ENCODE peak calls at places on chromosomes 3 and 15, in four cellular contexts. One of them, this sample, is unnamed.

GRCh38 chr15:94272251-94272898 is 41.0 kb downstream of the MCTP2 start:
- DNase-seq in uterus: no peak
- DNase-seq in glutamatergic neuron: no peak
- DNase-seq in mucosa of descending colon: no peak
- DNase-seq in this sample: no peak

GRCh38 chr3:149325581-149325980 is 7.9 kb downstream of the TM4SF18 start:
- DNase-seq in uterus: no peak
- DNase-seq in glutamatergic neuron: no peak
- DNase-seq in mucosa of descending colon: no peak
- DNase-seq in this sample: no peak

GRCh38 chr15:58361291-58361759 is 70.5 kb upstream of the LIPC start:
- DNase-seq in uterus: no peak
- DNase-seq in glutamatergic neuron: no peak
- DNase-seq in mucosa of descending colon: no peak
- DNase-seq in this sample: no peak

GRCh38 chr15:45551691-45552090 is 29.1 kb upstream of the SLC30A4 start:
- DNase-seq in uterus: no peak
- DNase-seq in glutamatergic neuron: no peak
- DNase-seq in mucosa of descending colon: no peak
- DNase-seq in this sample: no peak

GRCh38 chr3:54836876-54837275 is 91.0 kb downstream of the LRTM1 start:
- DNase-seq in uterus: no peak
- DNase-seq in glutamatergic neuron: no peak
- DNase-seq in mucosa of descending colon: no peak
- DNase-seq in this sample: no peak

GRCh38 chr3:119681279-119681678 is 4.1 kb upstream of the COX17 start:
- DNase-seq in uterus: no peak
- DNase-seq in glutamatergic neuron: no peak
- DNase-seq in mucosa of descending colon: no peak
- DNase-seq in this sample: no peak

GRCh38 chr15:64901914-64902313 is 9.8 kb upstream of the ANKDD1A start:
- DNase-seq in uterus: no peak
- DNase-seq in glutamatergic neuron: no peak
- DNase-seq in mucosa of descending colon: no peak
- DNase-seq in this sample: no peak

GRCh38 chr3:165607221-165607620 is 230.0 kb downstream of the BCHE start:
- DNase-seq in uterus: no peak
- DNase-seq in glutamatergic neuron: no peak
- DNase-seq in mucosa of descending colon: no peak
- DNase-seq in this sample: no peak

GRCh38 chr3:177973241-177973840 is 562.9 kb upstream of the KCNMB2 start:
- DNase-seq in uterus: no peak
- DNase-seq in glutamatergic neuron: no peak
- DNase-seq in mucosa of descending colon: no peak
- DNase-seq in this sample: no peak

GRCh38 chr3:169846458-169847193 is 23.1 kb downstream of the LRRC31 start:
- DNase-seq in uterus: no peak
- DNase-seq in glutamatergic neuron: no peak
- DNase-seq in mucosa of descending colon: no peak
- DNase-seq in this sample: no peak

GRCh38 chr15:70382009-70382749 is 284.5 kb upstream of the TLE3 start:
- DNase-seq in uterus: no peak
- DNase-seq in glutamatergic neuron: no peak
- DNase-seq in mucosa of descending colon: no peak
- DNase-seq in this sample: no peak

GRCh38 chr3:43181202-43181910 is 75.5 kb upstream of the POMGNT2 start:
- DNase-seq in uterus: no peak
- DNase-seq in glutamatergic neuron: no peak
- DNase-seq in mucosa of descending colon: peak
- DNase-seq in this sample: no peak

GRCh38 chr15:74458473-74458872 is 2.5 kb downstream of the UBL7 start:
- DNase-seq in uterus: no peak
- DNase-seq in glutamatergic neuron: no peak
- DNase-seq in mucosa of descending colon: no peak
- DNase-seq in this sample: no peak

GRCh38 chr3:80983753-80984152 is 777.7 kb downstream of the GBE1 start:
- DNase-seq in uterus: no peak
- DNase-seq in glutamatergic neuron: no peak
- DNase-seq in mucosa of descending colon: no peak
- DNase-seq in this sample: no peak

GRCh38 chr3:177478170-177478859 is 281.0 kb upstream of the TBL1XR1 start:
- DNase-seq in uterus: peak
- DNase-seq in glutamatergic neuron: no peak
- DNase-seq in mucosa of descending colon: no peak
- DNase-seq in this sample: peak

GRCh38 chr3:159130108-159130507 is 328.3 kb downstream of the MFSD1 start:
- DNase-seq in uterus: no peak
- DNase-seq in glutamatergic neuron: peak
- DNase-seq in mucosa of descending colon: no peak
- DNase-seq in this sample: no peak

GRCh38 chr3:55490194-55490913 is 3.2 kb upstream of the WNT5A start:
- DNase-seq in uterus: no peak
- DNase-seq in glutamatergic neuron: no peak
- DNase-seq in mucosa of descending colon: no peak
- DNase-seq in this sample: no peak

DNA sequence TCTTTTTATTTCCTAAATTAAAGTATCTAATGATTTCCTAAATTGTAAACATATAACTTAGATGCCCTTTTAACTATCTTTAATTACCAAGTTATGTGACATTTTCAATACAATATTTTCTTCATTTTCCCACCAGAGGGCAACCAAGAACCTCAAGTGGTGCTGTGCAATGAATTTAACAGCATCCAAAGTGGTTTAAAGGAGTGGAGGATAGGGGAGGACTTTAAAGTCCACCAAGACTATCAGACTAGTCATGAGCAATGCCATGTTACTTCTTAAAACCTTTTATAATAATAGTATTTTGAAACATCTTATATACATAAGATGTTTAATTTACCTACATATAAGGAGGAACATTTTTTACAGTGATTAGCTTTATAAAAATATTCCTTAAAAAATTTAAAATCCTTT is 74.4 kb downstream of the DLG1 start:
- DNase-seq in uterus: no peak
- DNase-seq in glutamatergic neuron: no peak
- DNase-seq in mucosa of descending colon: no peak
- DNase-seq in this sample: no peak
- TF ChIP-seq CTCF in uterus: peak
- TF ChIP-seq CTCF in glutamatergic neuron: peak
- TF ChIP-seq CTCF in mucosa of descending colon: no peak
- TF ChIP-seq CTCF in this sample: peak

DNA sequence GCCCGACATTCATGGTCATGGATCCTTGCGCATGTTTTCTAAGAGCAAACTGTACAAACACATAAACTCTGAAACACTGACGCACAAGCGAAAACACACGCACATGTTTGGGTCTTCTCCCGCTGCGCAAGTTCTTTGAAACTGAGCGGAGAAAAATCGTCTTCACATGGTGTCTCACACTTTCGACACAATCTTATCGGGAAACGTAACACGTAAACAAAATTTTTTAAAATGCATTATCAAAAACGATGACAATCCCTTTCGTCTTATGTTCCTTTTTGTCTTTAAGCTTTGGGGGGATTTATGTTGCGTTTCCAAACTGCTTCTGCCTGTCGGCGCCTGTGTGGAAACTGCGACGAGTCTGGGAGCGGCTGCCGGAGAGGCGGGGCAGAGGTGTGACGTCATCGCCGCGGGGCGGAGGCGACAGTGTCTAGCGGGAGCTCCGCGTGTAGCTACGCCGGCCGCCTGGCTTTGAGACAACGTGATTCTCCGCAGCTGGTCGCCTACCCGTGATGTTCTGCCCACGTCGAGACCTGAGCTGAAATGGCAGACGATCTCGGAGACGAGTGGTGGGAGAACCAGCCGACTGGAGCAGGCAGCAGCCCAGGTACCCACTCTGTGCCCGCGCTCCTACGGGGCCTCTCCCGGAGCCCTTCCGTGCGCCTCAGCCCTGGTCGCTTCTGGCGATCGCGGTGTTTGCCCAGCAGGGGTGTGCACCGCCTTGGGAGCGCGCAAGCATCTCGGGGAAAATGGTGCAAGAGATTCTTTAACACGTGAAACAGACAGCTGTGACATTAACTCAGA is at the start of gene CMSS1:
- DNase-seq in uterus: peak
- DNase-seq in glutamatergic neuron: peak
- DNase-seq in mucosa of descending colon: peak
- DNase-seq in this sample: peak
- TF ChIP-seq CTCF in uterus: peak
- TF ChIP-seq CTCF in glutamatergic neuron: no peak
- TF ChIP-seq CTCF in mucosa of descending colon: peak
- TF ChIP-seq CTCF in this sample: no peak

GRCh38 chr15:60272623-60273022 is 125.2 kb downstream of the ANXA2 start:
- DNase-seq in uterus: no peak
- DNase-seq in glutamatergic neuron: no peak
- DNase-seq in mucosa of descending colon: no peak
- DNase-seq in this sample: no peak
- TF ChIP-seq CTCF in uterus: no peak
- TF ChIP-seq CTCF in glutamatergic neuron: no peak
- TF ChIP-seq CTCF in mucosa of descending colon: no peak
- TF ChIP-seq CTCF in this sample: no peak

GRCh38 chr15:89776274-89777072 is at the start of gene MESP2:
- DNase-seq in uterus: peak
- DNase-seq in glutamatergic neuron: peak
- DNase-seq in mucosa of descending colon: peak
- DNase-seq in this sample: peak
- TF ChIP-seq CTCF in uterus: peak
- TF ChIP-seq CTCF in glutamatergic neuron: peak
- TF ChIP-seq CTCF in mucosa of descending colon: peak
- TF ChIP-seq CTCF in this sample: peak

GRCh38 chr3:157131861-157132260 is 28.1 kb downstream of the CCNL1 start:
- DNase-seq in uterus: no peak
- DNase-seq in glutamatergic neuron: no peak
- DNase-seq in mucosa of descending colon: no peak
- DNase-seq in this sample: no peak

GRCh38 chr3:157130138-157130880 is 29.6 kb downstream of the CCNL1 start:
- DNase-seq in uterus: peak
- DNase-seq in glutamatergic neuron: peak
- DNase-seq in mucosa of descending colon: peak
- DNase-seq in this sample: no peak

GRCh38 chr3:157129782-157130137 is 30.2 kb downstream of the CCNL1 start:
- DNase-seq in uterus: peak
- DNase-seq in glutamatergic neuron: no peak
- DNase-seq in mucosa of descending colon: peak
- DNase-seq in this sample: no peak

GRCh38 chr3:157132341-157132740 is 27.6 kb downstream of the CCNL1 start:
- DNase-seq in uterus: no peak
- DNase-seq in glutamatergic neuron: no peak
- DNase-seq in mucosa of descending colon: no peak
- DNase-seq in this sample: no peak

GRCh38 chr3:157130881-157131251 is 29.1 kb downstream of the CCNL1 start:
- DNase-seq in uterus: no peak
- DNase-seq in glutamatergic neuron: no peak
- DNase-seq in mucosa of descending colon: no peak
- DNase-seq in this sample: no peak
- TF ChIP-seq CTCF in uterus: no peak
- TF ChIP-seq CTCF in glutamatergic neuron: peak
- TF ChIP-seq CTCF in mucosa of descending colon: no peak
- TF ChIP-seq CTCF in this sample: no peak

GRCh38 chr15:68042855-68043222 is 11.3 kb upstream of the PIAS1 start:
- DNase-seq in uterus: no peak
- DNase-seq in glutamatergic neuron: no peak
- DNase-seq in mucosa of descending colon: no peak
- DNase-seq in this sample: no peak
- TF ChIP-seq CTCF in uterus: no peak
- TF ChIP-seq CTCF in glutamatergic neuron: no peak
- TF ChIP-seq CTCF in mucosa of descending colon: no peak
- TF ChIP-seq CTCF in this sample: no peak

GRCh38 chr15:40936709-40937666 is 7.8 kb downstream of the DLL4 start:
- DNase-seq in uterus: no peak
- DNase-seq in glutamatergic neuron: no peak
- DNase-seq in mucosa of descending colon: no peak
- DNase-seq in this sample: no peak
- TF ChIP-seq CTCF in uterus: no peak
- TF ChIP-seq CTCF in glutamatergic neuron: no peak
- TF ChIP-seq CTCF in mucosa of descending colon: no peak
- TF ChIP-seq CTCF in this sample: no peak

GRCh38 chr3:10772230-10773161 is 43.5 kb upstream of the SLC6A11 start:
- DNase-seq in uterus: no peak
- DNase-seq in glutamatergic neuron: peak
- DNase-seq in mucosa of descending colon: no peak
- DNase-seq in this sample: no peak
- TF ChIP-seq CTCF in uterus: no peak
- TF ChIP-seq CTCF in glutamatergic neuron: no peak
- TF ChIP-seq CTCF in mucosa of descending colon: no peak
- TF ChIP-seq CTCF in this sample: no peak

DNA sequence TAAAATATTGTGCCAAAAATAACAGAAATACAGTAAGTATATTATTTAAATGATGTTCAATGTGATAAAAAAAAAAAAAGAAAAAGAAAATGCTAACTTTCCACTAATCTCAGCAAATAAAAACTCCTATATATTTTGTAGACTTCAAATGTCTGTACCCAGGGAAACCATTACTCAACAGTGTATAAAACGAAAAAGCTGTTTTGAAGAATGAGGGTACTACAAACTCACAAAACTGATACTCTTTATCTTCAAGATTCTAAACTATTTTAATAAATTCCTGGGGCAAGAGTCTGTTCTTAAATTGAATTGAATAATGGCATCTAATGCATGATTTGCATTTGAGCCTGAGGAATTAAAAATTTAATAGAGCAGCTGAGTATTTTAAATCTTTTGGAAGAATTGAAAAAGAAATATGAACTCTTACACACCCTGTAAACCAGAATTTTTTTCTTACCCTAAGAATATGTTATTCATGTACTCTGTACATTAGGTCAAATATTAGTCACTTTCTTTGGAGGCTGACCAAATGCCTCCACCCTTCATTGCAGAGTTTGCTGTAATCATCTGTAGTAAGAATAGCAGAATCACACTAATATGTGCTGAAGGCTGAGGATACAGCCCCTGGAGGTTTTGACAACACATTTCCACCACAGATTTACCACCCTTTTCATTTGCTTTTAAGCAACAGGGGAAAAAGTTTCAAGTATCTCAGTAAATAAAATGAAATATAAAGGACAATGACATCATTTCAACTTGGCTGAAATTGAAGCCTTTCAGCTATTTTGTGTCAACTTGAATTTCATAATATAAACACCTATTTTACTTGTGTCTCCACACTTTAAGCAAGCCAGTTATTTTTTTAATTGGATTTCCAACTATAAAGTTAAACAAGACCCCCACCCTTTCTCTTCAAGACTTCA is 79.7 kb downstream of the FBN1 start:
- DNase-seq in uterus: no peak
- DNase-seq in glutamatergic neuron: no peak
- DNase-seq in mucosa of descending colon: no peak
- DNase-seq in this sample: no peak
- TF ChIP-seq CTCF in uterus: no peak
- TF ChIP-seq CTCF in glutamatergic neuron: no peak
- TF ChIP-seq CTCF in mucosa of descending colon: no peak
- TF ChIP-seq CTCF in this sample: no peak

GRCh38 chr3:61761694-61762430 is 200.5 kb downstream of the PTPRG start:
- DNase-seq in uterus: no peak
- DNase-seq in glutamatergic neuron: no peak
- DNase-seq in mucosa of descending colon: no peak
- DNase-seq in this sample: no peak
- TF ChIP-seq CTCF in uterus: no peak
- TF ChIP-seq CTCF in glutamatergic neuron: no peak
- TF ChIP-seq CTCF in mucosa of descending colon: no peak
- TF ChIP-seq CTCF in this sample: no peak

This sample was measured in pancreas.